ENCODE peak calls at places on chromosome 6, in eight cellular contexts. One of them, this sample, is unnamed.

GRCh38 chr6:107611060-107611824 is 121.3 kb downstream of the SOBP start:
- DNase-seq in SHP77 treated with DMSO at 0.1 percent for 48 hours: no peak
- DNase-seq in mucosa of descending colon: no peak
- DNase-seq in stimulated activated naive CD4-positive, alpha-beta T cell: no peak
- DNase-seq in heart left ventricle: no peak
- DNase-seq in AG04450: no peak
- DNase-seq in ACHN: no peak
- DNase-seq in stimulated activated CD4-positive, alpha-beta T cell treated with anti-CD3 and anti-CD28 coated beads, Interleukin-15, amount 100 ng/mL, for 1 hour: no peak
- DNase-seq in this sample: no peak

GRCh38 chr6:39309942-39310531 is 4.2 kb downstream of the KCNK17 start:
- DNase-seq in SHP77 treated with DMSO at 0.1 percent for 48 hours: no peak
- DNase-seq in mucosa of descending colon: peak; percentile 85
- DNase-seq in stimulated activated naive CD4-positive, alpha-beta T cell: peak; percentile 22
- DNase-seq in heart left ventricle: peak; percentile 50
- DNase-seq in AG04450: peak; percentile 20
- DNase-seq in ACHN: peak; percentile 55
- DNase-seq in stimulated activated CD4-positive, alpha-beta T cell treated with anti-CD3 and anti-CD28 coated beads, Interleukin-15, amount 100 ng/mL, for 1 hour: peak; percentile 8
- DNase-seq in this sample: peak; percentile 85

GRCh38 chr6:150932976-150933375 is 67.5 kb downstream of the MTHFD1L start:
- DNase-seq in SHP77 treated with DMSO at 0.1 percent for 48 hours: no peak
- DNase-seq in mucosa of descending colon: no peak
- DNase-seq in stimulated activated naive CD4-positive, alpha-beta T cell: no peak
- DNase-seq in heart left ventricle: no peak
- DNase-seq in AG04450: no peak
- DNase-seq in ACHN: no peak
- DNase-seq in stimulated activated CD4-positive, alpha-beta T cell treated with anti-CD3 and anti-CD28 coated beads, Interleukin-15, amount 100 ng/mL, for 1 hour: no peak
- DNase-seq in this sample: no peak

GRCh38 chr6:106979435-106979884 is 4.9 kb upstream of the CD24 start:
- DNase-seq in SHP77 treated with DMSO at 0.1 percent for 48 hours: peak; percentile 61
- DNase-seq in mucosa of descending colon: peak; percentile 92
- DNase-seq in stimulated activated naive CD4-positive, alpha-beta T cell: peak; percentile 65
- DNase-seq in heart left ventricle: peak; percentile 75
- DNase-seq in AG04450: peak; percentile 55
- DNase-seq in ACHN: peak; percentile 84
- DNase-seq in stimulated activated CD4-positive, alpha-beta T cell treated with anti-CD3 and anti-CD28 coated beads, Interleukin-15, amount 100 ng/mL, for 1 hour: peak; percentile 49
- DNase-seq in this sample: peak; percentile 92

GRCh38 chr6:133456934-133457333 is 215.8 kb downstream of the EYA4 start:
- DNase-seq in SHP77 treated with DMSO at 0.1 percent for 48 hours: no peak
- DNase-seq in mucosa of descending colon: no peak
- DNase-seq in stimulated activated naive CD4-positive, alpha-beta T cell: no peak
- DNase-seq in heart left ventricle: no peak
- DNase-seq in AG04450: no peak
- DNase-seq in ACHN: no peak
- DNase-seq in stimulated activated CD4-positive, alpha-beta T cell treated with anti-CD3 and anti-CD28 coated beads, Interleukin-15, amount 100 ng/mL, for 1 hour: no peak
- DNase-seq in this sample: no peak

GRCh38 chr6:107080036-107080435 is 35.3 kb downstream of the BEND3 start:
- DNase-seq in SHP77 treated with DMSO at 0.1 percent for 48 hours: no peak
- DNase-seq in mucosa of descending colon: no peak
- DNase-seq in stimulated activated naive CD4-positive, alpha-beta T cell: no peak
- DNase-seq in heart left ventricle: no peak
- DNase-seq in AG04450: no peak
- DNase-seq in ACHN: peak; percentile 19
- DNase-seq in stimulated activated CD4-positive, alpha-beta T cell treated with anti-CD3 and anti-CD28 coated beads, Interleukin-15, amount 100 ng/mL, for 1 hour: no peak
- DNase-seq in this sample: no peak

GRCh38 chr6:21085643-21086042 is 507.9 kb upstream of the SOX4 start:
- DNase-seq in SHP77 treated with DMSO at 0.1 percent for 48 hours: no peak
- DNase-seq in mucosa of descending colon: no peak
- DNase-seq in stimulated activated naive CD4-positive, alpha-beta T cell: no peak
- DNase-seq in heart left ventricle: no peak
- DNase-seq in AG04450: no peak
- DNase-seq in ACHN: no peak
- DNase-seq in stimulated activated CD4-positive, alpha-beta T cell treated with anti-CD3 and anti-CD28 coated beads, Interleukin-15, amount 100 ng/mL, for 1 hour: no peak
- DNase-seq in this sample: no peak

GRCh38 chr6:15403094-15403493 is 157.2 kb downstream of the JARID2 start:
- DNase-seq in SHP77 treated with DMSO at 0.1 percent for 48 hours: no peak
- DNase-seq in mucosa of descending colon: no peak
- DNase-seq in stimulated activated naive CD4-positive, alpha-beta T cell: no peak
- DNase-seq in heart left ventricle: no peak
- DNase-seq in AG04450: no peak
- DNase-seq in ACHN: no peak
- DNase-seq in stimulated activated CD4-positive, alpha-beta T cell treated with anti-CD3 and anti-CD28 coated beads, Interleukin-15, amount 100 ng/mL, for 1 hour: no peak
- DNase-seq in this sample: no peak

GRCh38 chr6:112251170-112251945 is 3.0 kb downstream of the LAMA4 start:
- DNase-seq in SHP77 treated with DMSO at 0.1 percent for 48 hours: no peak
- DNase-seq in mucosa of descending colon: peak; percentile 42
- DNase-seq in stimulated activated naive CD4-positive, alpha-beta T cell: no peak
- DNase-seq in heart left ventricle: peak; percentile 57
- DNase-seq in AG04450: no peak
- DNase-seq in ACHN: no peak
- DNase-seq in stimulated activated CD4-positive, alpha-beta T cell treated with anti-CD3 and anti-CD28 coated beads, Interleukin-15, amount 100 ng/mL, for 1 hour: no peak
- DNase-seq in this sample: no peak

GRCh38 chr6:27545271-27546046 is 72.6 kb upstream of the ZNF184 start:
- DNase-seq in SHP77 treated with DMSO at 0.1 percent for 48 hours: no peak
- DNase-seq in mucosa of descending colon: no peak
- DNase-seq in stimulated activated naive CD4-positive, alpha-beta T cell: no peak
- DNase-seq in heart left ventricle: no peak
- DNase-seq in AG04450: peak; percentile 23
- DNase-seq in ACHN: no peak
- DNase-seq in stimulated activated CD4-positive, alpha-beta T cell treated with anti-CD3 and anti-CD28 coated beads, Interleukin-15, amount 100 ng/mL, for 1 hour: no peak
- DNase-seq in this sample: no peak

GRCh38 chr6:26157150-26157837 is 70.1 kb downstream of the HFE start:
- DNase-seq in SHP77 treated with DMSO at 0.1 percent for 48 hours: no peak
- DNase-seq in mucosa of descending colon: peak; percentile 77
- DNase-seq in stimulated activated naive CD4-positive, alpha-beta T cell: peak; percentile 90
- DNase-seq in heart left ventricle: peak; percentile 66
- DNase-seq in AG04450: no peak
- DNase-seq in ACHN: no peak
- DNase-seq in stimulated activated CD4-positive, alpha-beta T cell treated with anti-CD3 and anti-CD28 coated beads, Interleukin-15, amount 100 ng/mL, for 1 hour: peak; percentile 27
- DNase-seq in this sample: peak; percentile 79

GRCh38 chr6:34246563-34247391 is 2.0 kb downstream of the SMIM29 start:
- DNase-seq in SHP77 treated with DMSO at 0.1 percent for 48 hours: no peak
- DNase-seq in mucosa of descending colon: peak; percentile 40
- DNase-seq in stimulated activated naive CD4-positive, alpha-beta T cell: peak; percentile 24
- DNase-seq in heart left ventricle: no peak
- DNase-seq in AG04450: no peak
- DNase-seq in ACHN: peak; percentile 48
- DNase-seq in stimulated activated CD4-positive, alpha-beta T cell treated with anti-CD3 and anti-CD28 coated beads, Interleukin-15, amount 100 ng/mL, for 1 hour: no peak
- DNase-seq in this sample: no peak

GRCh38 chr6:32113386-32114352 is 4.5 kb upstream of the TNXB start:
- DNase-seq in SHP77 treated with DMSO at 0.1 percent for 48 hours: no peak
- DNase-seq in mucosa of descending colon: peak; percentile 60
- DNase-seq in stimulated activated naive CD4-positive, alpha-beta T cell: no peak
- DNase-seq in heart left ventricle: peak; percentile 84
- DNase-seq in AG04450: peak; percentile 81
- DNase-seq in ACHN: peak; percentile 77
- DNase-seq in stimulated activated CD4-positive, alpha-beta T cell treated with anti-CD3 and anti-CD28 coated beads, Interleukin-15, amount 100 ng/mL, for 1 hour: no peak
- DNase-seq in this sample: peak; percentile 79

GRCh38 chr6:115323001-115323400 is 737.7 kb downstream of the FRK start:
- DNase-seq in SHP77 treated with DMSO at 0.1 percent for 48 hours: no peak
- DNase-seq in mucosa of descending colon: no peak
- DNase-seq in stimulated activated naive CD4-positive, alpha-beta T cell: no peak
- DNase-seq in heart left ventricle: no peak
- DNase-seq in AG04450: no peak
- DNase-seq in ACHN: no peak
- DNase-seq in stimulated activated CD4-positive, alpha-beta T cell treated with anti-CD3 and anti-CD28 coated beads, Interleukin-15, amount 100 ng/mL, for 1 hour: no peak
- DNase-seq in this sample: no peak

GRCh38 chr6:118791499-118791898 is 102.5 kb upstream of the ASF1A start:
- DNase-seq in SHP77 treated with DMSO at 0.1 percent for 48 hours: no peak
- DNase-seq in mucosa of descending colon: no peak
- DNase-seq in stimulated activated naive CD4-positive, alpha-beta T cell: no peak
- DNase-seq in heart left ventricle: no peak
- DNase-seq in AG04450: no peak
- DNase-seq in ACHN: no peak
- DNase-seq in stimulated activated CD4-positive, alpha-beta T cell treated with anti-CD3 and anti-CD28 coated beads, Interleukin-15, amount 100 ng/mL, for 1 hour: no peak
- DNase-seq in this sample: no peak

GRCh38 chr6:45896783-45897441 is 118.7 kb downstream of the CLIC5 start:
- DNase-seq in SHP77 treated with DMSO at 0.1 percent for 48 hours: no peak
- DNase-seq in mucosa of descending colon: no peak
- DNase-seq in stimulated activated naive CD4-positive, alpha-beta T cell: no peak
- DNase-seq in heart left ventricle: no peak
- DNase-seq in AG04450: no peak
- DNase-seq in ACHN: no peak
- DNase-seq in stimulated activated CD4-positive, alpha-beta T cell treated with anti-CD3 and anti-CD28 coated beads, Interleukin-15, amount 100 ng/mL, for 1 hour: no peak
- DNase-seq in this sample: no peak

GRCh38 chr6:36314221-36315014 is 22.3 kb downstream of the BNIP5 start:
- DNase-seq in SHP77 treated with DMSO at 0.1 percent for 48 hours: no peak
- DNase-seq in mucosa of descending colon: no peak
- DNase-seq in stimulated activated naive CD4-positive, alpha-beta T cell: no peak
- DNase-seq in heart left ventricle: no peak
- DNase-seq in AG04450: no peak
- DNase-seq in ACHN: no peak
- DNase-seq in stimulated activated CD4-positive, alpha-beta T cell treated with anti-CD3 and anti-CD28 coated beads, Interleukin-15, amount 100 ng/mL, for 1 hour: no peak
- DNase-seq in this sample: no peak

GRCh38 chr6:84360039-84360438 is 132.6 kb upstream of the CEP162 start:
- DNase-seq in SHP77 treated with DMSO at 0.1 percent for 48 hours: no peak
- DNase-seq in mucosa of descending colon: no peak
- DNase-seq in stimulated activated naive CD4-positive, alpha-beta T cell: no peak
- DNase-seq in heart left ventricle: no peak
- DNase-seq in AG04450: no peak
- DNase-seq in ACHN: no peak
- DNase-seq in stimulated activated CD4-positive, alpha-beta T cell treated with anti-CD3 and anti-CD28 coated beads, Interleukin-15, amount 100 ng/mL, for 1 hour: no peak
- DNase-seq in this sample: no peak